ENCODE peak calls at places on chromosomes 5 and 9, in eight cellular contexts. A is AG04450, Y is epithelial cell of esophagus, W is astrocyte, E is AG04449, V is colonic mucosa, R is A549, J is progenitor cell of endocrine pancreas. S is an unnamed sample.

GRCh38 chr5:15844253-15844652 is 335.3 kb downstream of the MARCHF11 start:
- DNase-seq in Y (peak; percentile 13), E (no peak), J (no peak), A (no peak), V (no peak), R (no peak), W (no peak), S (no peak)

GRCh38 chr9:137492464-137493162 is 33.5 kb upstream of the NSMF start:
- DNase-seq in R (peak; percentile 50), E (no peak), J (no peak), W (no peak), Y (no peak), A (no peak), V (peak; percentile 43), S (no peak)

GRCh38 chr5:34007116-34007674 is 655 bp downstream of the AMACR start:
- DNase-seq in J (no peak), Y (no peak), R (peak; percentile 10), W (no peak), A (no peak), E (no peak), V (no peak), S (no peak)

GRCh38 chr5:43602456-43602817 is 543 bp upstream of the NNT start:
- DNase-seq in R (peak; percentile 9), W (peak; percentile 25), Y (peak; percentile 53), J (peak; percentile 13), V (peak; percentile 43), E (no peak), A (no peak), S (peak; percentile 47)

GRCh38 chr9:136847065-136847826 is 2.0 kb upstream of the PHPT1 start:
- DNase-seq in A (no peak), W (peak; percentile 29), E (no peak), J (no peak), R (peak; percentile 58), Y (peak; percentile 85), V (peak; percentile 89), S (peak; percentile 64)

GRCh38 chr9:116238751-116239340 is 85.3 kb downstream of the PAPPA start:
- DNase-seq in R (no peak), A (no peak), J (no peak), W (peak; percentile 32), Y (no peak), V (no peak), E (no peak), S (no peak)

GRCh38 chr5:97907611-97908400 is 724.8 kb upstream of the RIOK2 start:
- DNase-seq in A (no peak), R (no peak), W (no peak), V (no peak), Y (no peak), E (no peak), J (no peak), S (no peak)

GRCh38 chr9:85151247-85151646 is 481.7 kb downstream of the NTRK2 start:
- DNase-seq in A (no peak), V (no peak), Y (no peak), W (no peak), J (no peak), E (no peak), R (no peak), S (no peak)

GRCh38 chr9:87973791-87974292 is 491 bp downstream of the CDK20 start:
- DNase-seq in R (no peak), A (no peak), Y (no peak), E (no peak), V (no peak), W (no peak), J (no peak), S (no peak)

GRCh38 chr5:35771321-35771720 is 85.4 kb upstream of the IL7R start:
- DNase-seq in A (peak; percentile 90), W (peak; percentile 82), V (no peak), R (no peak), Y (peak; percentile 94), J (no peak), E (peak; percentile 37), S (no peak)

GRCh38 chr5:1152771-1153282 is 41.0 kb upstream of the SLC12A7 start:
- DNase-seq in R (no peak), W (no peak), J (no peak), Y (no peak), V (no peak), E (no peak), A (no peak), S (no peak)

GRCh38 chr9:109191746-109192145 is 24.7 kb upstream of the FRRS1L start:
- DNase-seq in Y (no peak), A (no peak), E (no peak), R (no peak), J (no peak), V (no peak), W (no peak), S (no peak)

GRCh38 chr9:126488881-126489404 is 124.8 kb upstream of the LMX1B start:
- DNase-seq in W (no peak), Y (no peak), R (no peak), E (no peak), A (no peak), V (no peak), J (no peak), S (no peak)

GRCh38 chr9:113444736-113445135 is 18.8 kb upstream of the RGS3 start:
- DNase-seq in E (no peak), R (no peak), V (no peak), J (no peak), Y (no peak), A (no peak), W (no peak), S (no peak)

GRCh38 chr5:90932052-90932699 is 373.6 kb downstream of the ADGRV1 start:
- DNase-seq in A (peak; percentile 26), R (peak; percentile 47), E (no peak), J (peak; percentile 14), Y (peak; percentile 67), V (peak; percentile 80), W (peak; percentile 15), S (peak; percentile 15)

GRCh38 chr5:174188300-174188699 is 142.8 kb downstream of the NSG2 start:
- DNase-seq in R (no peak), E (no peak), A (no peak), V (peak; percentile 20), W (no peak), J (no peak), Y (no peak), S (no peak)

GRCh38 chr5:174185506-174185905 is 140.0 kb downstream of the NSG2 start:
- DNase-seq in E (no peak), J (no peak), V (no peak), W (no peak), R (no peak), Y (no peak), A (no peak), S (no peak)

GRCh38 chr5:174186096-174186495 is 140.6 kb downstream of the NSG2 start:
- DNase-seq in J (no peak), R (no peak), Y (no peak), A (no peak), V (no peak), W (no peak), E (no peak), S (no peak)

GRCh38 chr5:174187001-174187400 is 141.5 kb downstream of the NSG2 start:
- DNase-seq in V (no peak), R (no peak), A (no peak), W (no peak), J (no peak), E (no peak), Y (no peak), S (no peak)

DNA sequence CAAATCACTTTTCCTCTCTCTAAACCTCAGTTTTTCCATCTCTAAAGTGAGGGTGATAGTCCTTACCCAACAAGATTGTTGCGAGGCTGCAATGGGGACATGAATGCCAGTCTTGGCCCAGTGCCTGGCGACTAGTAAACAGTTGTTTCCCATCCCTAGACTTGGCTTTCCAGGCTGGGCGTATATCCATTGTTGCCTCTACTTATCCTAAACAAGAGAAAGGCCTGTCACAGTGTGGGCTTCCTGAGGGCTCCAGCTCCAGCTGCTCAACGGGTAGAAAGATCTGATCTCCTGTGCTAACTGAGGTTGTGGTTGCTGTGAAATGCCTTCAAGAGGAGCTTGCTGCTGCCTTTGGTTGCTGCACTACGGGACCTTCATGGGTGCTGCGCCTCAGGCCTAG is 142.0 kb downstream of the NSG2 start:
- DNase-seq in E (no peak), V (no peak), A (no peak), R (no peak), J (no peak), Y (no peak), W (no peak), S (no peak)
- TF ChIP-seq CTCF in E (no peak), V (no peak), A (no peak), R (no peak), J (no peak), Y (no peak), W (no peak), S (no peak)

GRCh38 chr9:119836036-119836435 is 466.8 kb upstream of the BRINP1 start:
- DNase-seq in A (no peak), W (no peak), V (no peak), E (no peak), J (no peak), R (no peak), Y (no peak), S (peak; percentile 69)
- TF ChIP-seq CTCF in A (no peak), W (no peak), V (no peak), E (no peak), J (no peak), R (no peak), Y (no peak), S (no peak)

DNA sequence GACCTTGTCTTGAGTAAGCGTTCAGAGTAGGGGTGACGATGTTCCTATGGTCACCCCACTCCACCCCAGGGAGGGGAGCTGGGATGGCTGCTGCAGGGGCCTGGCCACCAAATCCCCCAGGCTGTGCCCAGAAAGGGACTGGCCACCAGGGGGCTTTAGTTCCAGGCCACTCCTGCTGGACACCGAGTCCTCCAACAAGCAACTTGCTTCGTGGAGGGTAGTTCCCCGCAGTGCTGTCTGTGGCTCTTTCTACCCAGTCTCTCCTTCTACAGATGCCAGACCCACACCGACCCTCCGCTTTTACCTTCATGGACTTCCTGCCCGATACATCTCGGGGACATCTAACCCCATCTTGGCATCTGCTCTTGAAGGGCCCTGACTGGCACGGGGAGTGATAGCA is 35.7 kb upstream of the GABRP start:
- DNase-seq in J (peak; percentile 48), V (no peak), R (peak; percentile 36), W (no peak), Y (no peak), A (no peak), E (no peak), S (peak; percentile 61)
- TF ChIP-seq CTCF in J (peak; percentile 71), V (no peak), R (peak; percentile 26), W (no peak), Y (peak; percentile 15), A (peak; percentile 46), E (peak; percentile 36), S (peak; percentile 76)

DNA sequence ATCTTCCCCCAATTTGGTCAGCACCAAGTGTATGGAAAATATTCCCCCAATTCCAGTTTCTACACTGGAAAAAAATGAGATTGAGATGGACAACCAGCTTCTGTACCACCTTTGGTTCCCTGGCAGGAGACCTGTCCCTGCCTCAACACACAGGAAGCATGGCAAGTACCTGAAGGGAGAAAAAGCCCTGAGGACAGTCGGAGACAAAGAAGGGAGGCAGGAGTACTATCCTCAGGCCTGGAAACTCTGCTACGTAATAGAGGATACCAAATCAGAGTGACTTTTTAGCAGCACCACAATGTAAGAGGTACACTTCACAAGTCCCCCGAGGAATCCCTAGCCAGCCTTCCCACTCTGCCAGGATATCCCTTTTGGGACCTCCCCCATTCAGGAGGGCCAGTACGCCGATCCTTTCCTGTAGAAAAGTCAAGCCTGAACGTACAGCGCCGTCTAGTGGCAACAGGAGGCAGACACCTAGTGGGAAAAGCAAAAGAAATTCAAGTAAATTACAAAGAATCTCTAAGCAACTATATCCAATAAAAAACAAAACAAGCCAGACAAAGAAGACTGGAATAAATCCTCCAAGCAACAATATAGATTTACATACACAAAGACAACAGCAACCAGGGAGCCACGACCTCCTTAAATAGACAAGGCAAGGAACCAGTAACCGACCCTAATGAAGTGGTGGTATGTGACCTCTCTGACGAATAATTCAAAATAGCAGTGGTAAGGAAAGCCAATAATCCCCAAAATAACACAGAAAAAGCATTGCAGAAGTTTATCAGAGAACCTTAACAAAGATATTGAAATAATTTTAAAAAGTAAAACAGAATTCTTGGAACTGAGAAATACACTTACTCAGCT is 63.3 kb upstream of the SLCO6A1 start:
- DNase-seq in Y (peak; percentile 35), V (peak; percentile 25), R (no peak), E (no peak), W (no peak), A (no peak), J (no peak), S (peak; percentile 62)
- TF ChIP-seq CTCF in Y (peak; percentile 82), V (peak; percentile 36), R (peak; percentile 29), E (peak; percentile 38), W (peak; percentile 48), A (peak; percentile 63), J (peak; percentile 54), S (peak; percentile 81)

S was measured in glutamatergic neuron.